ENCODE peak calls at places on chromosome 12, in seven cellular contexts. One of them, this sample, is unnamed.

GRCh38 chr12:27652174-27652763 is 44.0 kb upstream of the REP15 start:
- DNase-seq in endothelial cell of umbilical vein: peak
- DNase-seq in lower leg skin: no peak
- DNase-seq in psoas muscle: no peak
- DNase-seq in IMR-90: peak
- DNase-seq in AG10803: peak
- DNase-seq in HFF-Myc: peak
- DNase-seq in this sample: peak

GRCh38 chr12:22543246-22544037 is 900 bp downstream of the C2CD5 start:
- DNase-seq in IMR-90: peak
- DNase-seq in endothelial cell of umbilical vein: peak
- DNase-seq in lower leg skin: peak
- DNase-seq in HFF-Myc: no peak
- DNase-seq in psoas muscle: peak
- DNase-seq in AG10803: peak
- DNase-seq in this sample: peak

GRCh38 chr12:116532428-116532827 is 26.8 kb upstream of the MAP1LC3B2 start:
- DNase-seq in psoas muscle: no peak
- DNase-seq in IMR-90: no peak
- DNase-seq in AG10803: no peak
- DNase-seq in HFF-Myc: no peak
- DNase-seq in endothelial cell of umbilical vein: no peak
- DNase-seq in lower leg skin: no peak
- DNase-seq in this sample: no peak

GRCh38 chr12:95984685-95985084 is 11.5 kb downstream of the HAL start:
- DNase-seq in endothelial cell of umbilical vein: no peak
- DNase-seq in AG10803: no peak
- DNase-seq in HFF-Myc: no peak
- DNase-seq in lower leg skin: no peak
- DNase-seq in psoas muscle: no peak
- DNase-seq in IMR-90: no peak
- DNase-seq in this sample: no peak

GRCh38 chr12:119936705-119937323 is 52.2 kb upstream of the BICDL1 start:
- DNase-seq in lower leg skin: no peak
- DNase-seq in endothelial cell of umbilical vein: no peak
- DNase-seq in AG10803: no peak
- DNase-seq in HFF-Myc: no peak
- DNase-seq in IMR-90: no peak
- DNase-seq in psoas muscle: no peak
- DNase-seq in this sample: no peak

GRCh38 chr12:124836759-124837158 is 26.9 kb downstream of the SCARB1 start:
- DNase-seq in lower leg skin: no peak
- DNase-seq in endothelial cell of umbilical vein: no peak
- DNase-seq in IMR-90: no peak
- DNase-seq in psoas muscle: no peak
- DNase-seq in AG10803: no peak
- DNase-seq in HFF-Myc: no peak
- DNase-seq in this sample: no peak

GRCh38 chr12:58777815-58778214 is 142.5 kb downstream of the LRIG3 start:
- DNase-seq in lower leg skin: no peak
- DNase-seq in HFF-Myc: no peak
- DNase-seq in endothelial cell of umbilical vein: no peak
- DNase-seq in IMR-90: no peak
- DNase-seq in psoas muscle: no peak
- DNase-seq in AG10803: no peak
- DNase-seq in this sample: no peak

GRCh38 chr12:75437564-75437963 is 43.0 kb upstream of the GLIPR1 start:
- DNase-seq in AG10803: peak
- DNase-seq in endothelial cell of umbilical vein: peak
- DNase-seq in HFF-Myc: no peak
- DNase-seq in lower leg skin: no peak
- DNase-seq in psoas muscle: no peak
- DNase-seq in IMR-90: peak
- DNase-seq in this sample: peak

GRCh38 chr12:4991801-4992200 is 51.9 kb upstream of the KCNA5 start:
- DNase-seq in lower leg skin: no peak
- DNase-seq in psoas muscle: no peak
- DNase-seq in HFF-Myc: no peak
- DNase-seq in endothelial cell of umbilical vein: no peak
- DNase-seq in IMR-90: no peak
- DNase-seq in AG10803: no peak
- DNase-seq in this sample: no peak

GRCh38 chr12:72271401-72271740 is 799 bp upstream of the TRHDE start:
- DNase-seq in HFF-Myc: no peak
- DNase-seq in IMR-90: peak
- DNase-seq in psoas muscle: no peak
- DNase-seq in AG10803: no peak
- DNase-seq in lower leg skin: peak
- DNase-seq in endothelial cell of umbilical vein: peak
- DNase-seq in this sample: no peak
- TF ChIP-seq CTCF in HFF-Myc: no peak
- TF ChIP-seq CTCF in IMR-90: peak
- TF ChIP-seq CTCF in psoas muscle: no peak
- TF ChIP-seq CTCF in AG10803: peak
- TF ChIP-seq CTCF in lower leg skin: no peak
- TF ChIP-seq CTCF in endothelial cell of umbilical vein: no peak
- TF ChIP-seq CTCF in this sample: no peak

GRCh38 chr12:48863296-48863695 is 2.4 kb downstream of the RND1 start:
- DNase-seq in psoas muscle: no peak
- DNase-seq in IMR-90: no peak
- DNase-seq in HFF-Myc: no peak
- DNase-seq in AG10803: no peak
- DNase-seq in lower leg skin: no peak
- DNase-seq in endothelial cell of umbilical vein: no peak
- DNase-seq in this sample: no peak

GRCh38 chr12:48865141-48865440 is 579 bp downstream of the RND1 start:
- DNase-seq in lower leg skin: no peak
- DNase-seq in HFF-Myc: no peak
- DNase-seq in endothelial cell of umbilical vein: no peak
- DNase-seq in AG10803: no peak
- DNase-seq in psoas muscle: no peak
- DNase-seq in IMR-90: no peak
- DNase-seq in this sample: no peak

GRCh38 chr12:48861111-48861510 is 4.6 kb downstream of the RND1 start:
- DNase-seq in HFF-Myc: no peak
- DNase-seq in AG10803: no peak
- DNase-seq in psoas muscle: no peak
- DNase-seq in lower leg skin: no peak
- DNase-seq in IMR-90: no peak
- DNase-seq in endothelial cell of umbilical vein: no peak
- DNase-seq in this sample: no peak

GRCh38 chr12:48865441-48866290 is at the start of gene RND1:
- DNase-seq in lower leg skin: peak
- DNase-seq in endothelial cell of umbilical vein: peak
- DNase-seq in HFF-Myc: peak
- DNase-seq in psoas muscle: peak
- DNase-seq in AG10803: peak
- DNase-seq in IMR-90: peak
- DNase-seq in this sample: peak

GRCh38 chr12:48862691-48863090 is 3.0 kb downstream of the RND1 start:
- DNase-seq in AG10803: no peak
- DNase-seq in HFF-Myc: no peak
- DNase-seq in lower leg skin: no peak
- DNase-seq in IMR-90: no peak
- DNase-seq in endothelial cell of umbilical vein: no peak
- DNase-seq in psoas muscle: no peak
- DNase-seq in this sample: no peak
- H3K4me3 ChIP-seq in AG10803: no peak
- H3K4me3 ChIP-seq in HFF-Myc: no peak
- H3K4me3 ChIP-seq in lower leg skin: no peak
- H3K4me3 ChIP-seq in IMR-90: no peak
- H3K4me3 ChIP-seq in endothelial cell of umbilical vein: no peak
- H3K4me3 ChIP-seq in psoas muscle: no peak
- H3K4me3 ChIP-seq in this sample: no peak

DNA sequence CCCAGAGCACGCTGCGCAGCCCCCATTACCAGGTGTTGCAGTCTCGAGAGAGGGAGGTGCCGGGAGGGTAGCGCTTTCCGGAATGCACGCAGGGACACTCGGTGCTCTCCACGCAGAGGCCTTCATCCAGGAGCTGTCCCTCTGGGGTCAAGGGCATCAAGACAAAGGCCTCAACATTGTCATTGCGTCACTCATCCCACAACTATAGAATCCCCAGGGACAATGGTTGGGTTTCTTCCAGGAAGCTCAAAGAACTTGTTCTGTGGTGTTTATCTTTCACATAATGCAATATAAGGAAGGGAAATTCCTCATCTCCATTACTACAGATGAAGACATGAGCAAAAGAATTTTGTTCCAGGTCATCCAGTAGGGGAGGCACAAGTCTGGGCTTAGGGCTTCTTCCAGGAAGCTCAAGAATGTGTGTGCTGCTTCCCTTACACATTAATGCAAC is 52.1 kb downstream of the VWF start:
- DNase-seq in endothelial cell of umbilical vein: peak
- DNase-seq in psoas muscle: no peak
- DNase-seq in AG10803: peak
- DNase-seq in HFF-Myc: no peak
- DNase-seq in IMR-90: peak
- DNase-seq in lower leg skin: no peak
- DNase-seq in this sample: no peak
- TF ChIP-seq CTCF in endothelial cell of umbilical vein: peak
- TF ChIP-seq CTCF in psoas muscle: no peak
- TF ChIP-seq CTCF in AG10803: peak
- TF ChIP-seq CTCF in HFF-Myc: peak
- TF ChIP-seq CTCF in IMR-90: peak
- TF ChIP-seq CTCF in lower leg skin: no peak
- TF ChIP-seq CTCF in this sample: no peak

DNA sequence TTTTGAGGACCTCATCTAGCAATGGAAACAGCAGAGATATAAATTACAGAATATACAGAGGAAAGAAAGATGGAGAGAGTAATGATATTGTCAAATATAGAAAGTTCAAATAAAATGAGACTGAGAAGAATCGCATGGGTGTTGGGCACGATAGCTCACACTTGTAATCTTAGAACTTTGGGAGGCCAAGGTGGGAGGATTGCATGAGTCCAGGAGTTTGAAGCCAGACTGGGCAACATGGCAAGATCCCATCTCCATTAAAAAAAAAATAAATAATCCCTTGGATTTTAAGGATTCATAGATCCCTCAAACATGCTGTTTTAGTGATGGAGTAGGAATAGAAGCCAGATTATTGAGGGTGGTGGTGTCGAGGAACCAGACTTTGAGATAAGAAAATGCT is 1.9 kb downstream of the PYROXD1 start:
- DNase-seq in endothelial cell of umbilical vein: no peak
- DNase-seq in HFF-Myc: no peak
- DNase-seq in psoas muscle: no peak
- DNase-seq in IMR-90: no peak
- DNase-seq in AG10803: no peak
- DNase-seq in lower leg skin: no peak
- DNase-seq in this sample: no peak
- H3K4me3 ChIP-seq in endothelial cell of umbilical vein: no peak
- H3K4me3 ChIP-seq in HFF-Myc: no peak
- H3K4me3 ChIP-seq in psoas muscle: no peak
- H3K4me3 ChIP-seq in IMR-90: no peak
- H3K4me3 ChIP-seq in AG10803: no peak
- H3K4me3 ChIP-seq in lower leg skin: no peak
- H3K4me3 ChIP-seq in this sample: no peak

This sample was measured in GM12864.